ENCODE peak calls at places on chromosomes 2 and 18, in eight cellular contexts. E, A, U, F, X, I, O and B are unnamed samples.

GRCh38 chr2:56008661-56009411 is 85.3 kb upstream of the EFEMP1 start:
- DNase-seq in O (peak), A (no peak), I (peak), F (peak), X (peak), E (peak), U (peak), B (peak)

GRCh38 chr2:201129044-201129505 is 13.1 kb downstream of the CFLAR start:
- DNase-seq in I (peak), O (no peak), A (no peak), E (no peak), U (no peak), F (no peak), X (no peak), B (no peak)

GRCh38 chr2:122856696-122857095 is 1101.2 kb downstream of the TSN start:
- DNase-seq in E (no peak), A (no peak), O (no peak), F (no peak), X (no peak), U (no peak), I (no peak), B (no peak)

GRCh38 chr2:65031341-65032015 is 24.7 kb upstream of the CEP68 start:
- DNase-seq in F (no peak), O (no peak), I (peak), A (no peak), U (no peak), X (peak), E (peak), B (no peak)

GRCh38 chr2:198326431-198326830 is 522.0 kb downstream of the PLCL1 start:
- DNase-seq in O (no peak), A (no peak), F (no peak), X (no peak), I (no peak), E (no peak), U (no peak), B (no peak)

GRCh38 chr2:232073031-232073430 is 111.5 kb downstream of the DIS3L2 start:
- DNase-seq in F (no peak), A (no peak), O (no peak), U (no peak), X (no peak), I (no peak), E (no peak), B (no peak)

GRCh38 chr2:169673106-169673505 is 21.1 kb downstream of the CFAP210 start:
- DNase-seq in U (no peak), E (no peak), F (no peak), O (no peak), I (no peak), A (no peak), X (no peak), B (no peak)

GRCh38 chr2:75180476-75180875 is 18.8 kb downstream of the TACR1 start:
- DNase-seq in E (no peak), I (no peak), U (no peak), O (no peak), F (no peak), X (no peak), A (no peak), B (no peak)

GRCh38 chr18:69580107-69580506 is 179.4 kb downstream of the DOK6 start:
- DNase-seq in I (no peak), E (no peak), A (no peak), O (no peak), F (no peak), U (no peak), X (no peak), B (no peak)

GRCh38 chr2:140734992-140735391 is 1395.8 kb downstream of the LRP1B start:
- DNase-seq in U (no peak), F (no peak), I (no peak), O (no peak), X (no peak), A (no peak), E (no peak), B (no peak)

GRCh38 chr2:3751832-3752231 is 48.5 kb downstream of the DCDC2C start:
- DNase-seq in U (no peak), F (no peak), X (no peak), O (no peak), A (no peak), E (no peak), I (no peak), B (no peak)

GRCh38 chr2:187978341-187978740 is 313.3 kb upstream of the GULP1 start:
- DNase-seq in E (no peak), F (no peak), A (no peak), U (no peak), O (no peak), I (no peak), X (no peak), B (no peak)

GRCh38 chr2:218000137-218000536 is 2.7 kb downstream of the TNS1 start:
- DNase-seq in E (no peak), F (no peak), O (peak), I (no peak), U (peak), X (no peak), A (no peak), B (peak)

GRCh38 chr2:135532581-135532980 is 1.3 kb downstream of the R3HDM1 start:
- DNase-seq in A (no peak), O (no peak), F (no peak), X (no peak), I (no peak), U (no peak), E (no peak), B (no peak)

GRCh38 chr2:101251844-101252407 is 760 bp upstream of the CNOT11 start:
- DNase-seq in I (peak), O (no peak), E (peak), X (peak), U (no peak), A (no peak), F (peak), B (no peak)

DNA sequence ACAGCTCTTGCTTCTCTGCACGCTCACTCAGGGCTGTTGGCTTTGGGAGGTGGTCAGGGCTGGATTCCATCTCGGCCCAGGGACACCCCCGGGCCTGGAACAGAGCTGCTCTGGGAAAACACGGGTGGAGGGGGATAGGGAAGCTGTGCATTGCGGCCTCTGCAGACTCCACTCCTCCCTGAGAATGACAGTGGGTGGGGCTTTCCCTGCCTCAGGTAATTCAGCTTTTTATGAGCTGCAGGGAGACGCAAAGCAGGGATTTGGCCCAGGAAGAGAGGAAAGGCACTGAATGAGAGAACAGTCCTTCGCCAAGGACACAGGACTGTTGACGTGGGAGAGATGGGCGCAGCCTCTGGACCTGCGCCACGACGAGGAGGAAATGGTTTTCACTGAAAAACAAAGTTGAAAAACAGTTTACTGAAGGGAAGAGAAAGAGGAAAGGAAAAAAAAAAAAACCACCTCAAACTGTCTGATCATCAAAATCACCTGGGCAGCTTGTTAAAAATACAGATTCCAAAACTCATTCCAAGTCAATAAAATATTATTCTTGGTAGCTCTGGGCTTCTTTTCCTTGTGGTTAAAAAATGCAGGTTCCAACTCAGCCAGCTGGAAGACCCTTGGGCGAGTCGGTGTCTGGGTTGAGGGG is 194.0 kb downstream of the ZFP36L2 start:
- DNase-seq in X (no peak), E (no peak), U (peak), A (no peak), F (no peak), O (peak), I (peak), B (no peak)
- H3K27ac ChIP-seq in X (no peak), E (no peak), U (peak), A (peak), F (no peak), O (peak), I (peak), B (no peak)

GRCh38 chr18:46053368-46054095 is 18.5 kb downstream of the PSTPIP2 start:
- DNase-seq in X (no peak), U (no peak), I (no peak), E (no peak), F (no peak), A (no peak), O (no peak), B (no peak)

GRCh38 chr18:46054956-46055831 is 16.9 kb downstream of the PSTPIP2 start:
- DNase-seq in F (no peak), E (peak), X (no peak), U (no peak), I (no peak), A (no peak), O (no peak), B (no peak)

GRCh38 chr18:46060359-46060841 is 11.7 kb downstream of the PSTPIP2 start:
- DNase-seq in I (no peak), X (no peak), F (no peak), A (no peak), E (peak), O (no peak), U (no peak), B (no peak)

GRCh38 chr18:46051731-46052461 is 20.2 kb downstream of the PSTPIP2 start:
- DNase-seq in X (no peak), O (no peak), I (no peak), F (no peak), A (no peak), U (no peak), E (peak), B (no peak)

DNA sequence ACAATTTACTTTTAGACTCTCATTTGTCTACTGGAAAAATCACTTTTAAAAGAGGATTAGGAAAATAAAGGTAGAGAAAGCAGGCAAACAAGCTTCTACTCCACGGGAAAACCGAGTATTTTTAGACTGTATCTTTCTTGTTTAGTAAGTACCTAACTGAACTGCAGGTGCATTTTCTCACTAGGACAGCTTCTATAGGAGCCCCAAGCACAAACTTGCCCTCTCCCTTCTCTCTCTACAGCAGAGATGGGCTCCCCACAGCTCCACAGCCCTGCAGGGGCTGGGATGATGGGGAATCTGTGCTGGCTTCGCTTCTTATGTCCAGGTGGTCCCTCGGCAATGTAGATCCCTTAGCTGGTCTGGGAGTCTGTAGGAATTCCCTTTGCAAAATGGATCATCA is 16.2 kb downstream of the PSTPIP2 start:
- DNase-seq in A (no peak), X (no peak), O (no peak), E (no peak), U (no peak), F (no peak), I (no peak), B (no peak)
- H3K27ac ChIP-seq in A (peak), X (no peak), O (no peak), E (no peak), U (no peak), F (no peak), I (no peak), B (no peak)

GRCh38 chr2:156343096-156343939 is 10.8 kb upstream of the NR4A2 start:
- DNase-seq in I (no peak), X (no peak), A (no peak), F (no peak), O (no peak), E (no peak), U (no peak), B (no peak)
- H3K27ac ChIP-seq in I (peak), X (no peak), A (peak), F (peak), O (peak), E (no peak), U (peak), B (peak)

DNA sequence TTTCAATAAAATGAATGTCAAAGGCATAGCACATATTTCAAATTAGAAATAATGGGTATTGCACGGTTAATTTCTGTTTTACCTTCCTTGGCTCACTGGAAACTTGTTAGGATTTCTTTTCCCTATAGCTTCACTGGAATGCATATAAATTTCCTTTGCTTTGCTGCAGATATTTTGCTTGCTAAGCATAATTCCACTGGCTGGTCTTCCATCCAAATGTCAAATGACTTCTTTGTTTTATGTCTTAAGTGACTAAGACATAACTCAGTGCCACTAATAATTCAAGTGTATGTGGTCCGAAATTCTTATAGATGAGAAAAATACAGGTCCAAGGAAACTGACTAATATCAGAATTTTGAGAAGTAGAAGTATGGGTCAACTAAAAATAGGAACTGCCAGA is 182.8 kb upstream of the PGAP1 start:
- DNase-seq in O (no peak), F (no peak), I (no peak), E (no peak), A (no peak), X (no peak), U (no peak), B (no peak)
- H3K27ac ChIP-seq in O (peak), F (no peak), I (no peak), E (no peak), A (peak), X (no peak), U (no peak), B (no peak)

GRCh38 chr2:28680657-28681056 is 71.0 kb upstream of the PPP1CB start:
- DNase-seq in U (no peak), X (no peak), E (no peak), I (no peak), A (no peak), O (no peak), F (no peak), B (no peak)

GRCh38 chr2:28681216-28681981 is 70.2 kb upstream of the PPP1CB start:
- DNase-seq in E (no peak), I (no peak), U (peak), F (no peak), O (no peak), A (no peak), X (no peak), B (no peak)

GRCh38 chr2:28684142-28684858 is 67.3 kb upstream of the PPP1CB start:
- DNase-seq in F (no peak), I (no peak), O (no peak), A (no peak), X (no peak), E (no peak), U (no peak), B (no peak)

GRCh38 chr2:28687181-28687580 is 64.4 kb upstream of the PPP1CB start:
- DNase-seq in X (no peak), A (no peak), F (no peak), E (no peak), O (no peak), I (no peak), U (no peak), B (no peak)

GRCh38 chr2:28683100-28683706 is 68.4 kb upstream of the PPP1CB start:
- DNase-seq in X (peak), I (peak), U (peak), O (peak), A (peak), E (peak), F (no peak), B (peak)
- H3K27ac ChIP-seq in X (no peak), I (peak), U (peak), O (peak), A (peak), E (peak), F (no peak), B (no peak)

DNA sequence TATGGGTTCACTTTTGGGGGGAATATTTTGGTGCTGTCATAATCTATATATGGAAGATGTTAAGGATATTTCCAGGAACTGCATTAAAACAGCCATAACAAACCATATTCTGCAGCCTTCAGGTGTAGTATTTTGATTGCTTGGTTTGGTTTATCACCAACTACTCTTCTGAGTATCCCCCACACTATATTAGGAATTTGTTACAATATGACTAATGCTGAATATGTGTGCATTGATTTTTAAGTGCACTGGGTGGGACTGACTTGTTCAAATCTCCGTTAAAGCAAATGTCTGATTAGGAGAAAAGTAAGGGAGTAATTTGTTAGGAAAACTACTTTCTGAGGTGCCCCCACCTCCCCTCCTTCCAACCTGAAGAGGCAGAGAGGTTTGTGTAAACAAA is 47.7 kb downstream of the SPTBN1 start:
- DNase-seq in A (no peak), X (no peak), E (no peak), U (no peak), O (no peak), F (no peak), I (no peak), B (no peak)
- H3K27ac ChIP-seq in A (peak), X (no peak), E (no peak), U (no peak), O (no peak), F (no peak), I (peak), B (no peak)

DNA sequence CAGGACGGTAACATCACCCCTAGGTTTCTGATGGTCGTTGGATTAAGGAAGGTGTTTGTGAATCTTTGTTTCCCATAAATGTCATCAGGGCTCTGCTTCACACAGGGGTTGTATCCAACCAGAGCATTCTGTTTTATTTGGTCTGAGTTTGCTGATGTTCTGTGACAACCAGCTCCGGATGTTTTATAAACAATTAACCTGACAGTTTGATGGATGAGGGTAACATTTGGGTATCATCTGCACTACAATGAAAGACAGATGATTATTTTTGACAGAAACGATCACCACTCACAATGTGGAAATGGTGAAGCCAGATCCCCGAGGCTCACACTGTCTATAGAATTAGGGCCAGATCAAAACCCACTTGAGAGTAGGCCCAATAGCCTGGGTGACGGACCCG is 107.1 kb downstream of the CDC42EP3 start:
- DNase-seq in X (no peak), F (no peak), U (no peak), A (no peak), E (no peak), O (no peak), I (no peak), B (no peak)
- H3K27ac ChIP-seq in X (no peak), F (no peak), U (no peak), A (no peak), E (no peak), O (peak), I (no peak), B (no peak)

GRCh38 chr2:27717070-27717453 is 53.4 kb downstream of the SLC4A1AP start:
- DNase-seq in A (no peak), F (no peak), E (no peak), O (no peak), X (no peak), I (no peak), U (peak), B (no peak)
- H3K27ac ChIP-seq in A (no peak), F (no peak), E (no peak), O (peak), X (no peak), I (no peak), U (peak), B (no peak)